ENCODE peak calls at places on chromosomes 12 and 14, in five cellular contexts. R is naive thymus-derived CD4-positive, alpha-beta T cell; N is aorta; T is uterus; G is hepatocyte. U is an unnamed sample.

GRCh38 chr12:4939418-4940023 is 29.8 kb downstream of the KCNA1 start:
- DNase-seq in R (no peak), N (no peak), T (no peak), G (no peak), U (no peak)

GRCh38 chr12:88453323-88453722 is 126.9 kb downstream of the KITLG start:
- DNase-seq in R (no peak), N (no peak), T (no peak), G (no peak), U (no peak)

GRCh38 chr12:31928246-31929139 is 30.7 kb upstream of the RESF1 start:
- DNase-seq in R (peak; percentile 47), N (no peak), T (no peak), G (no peak), U (no peak)

GRCh38 chr14:104107611-104108569 is 22.4 kb downstream of the ASPG start:
- DNase-seq in R (no peak), N (peak; percentile 37), T (peak; percentile 11), G (peak; percentile 68), U (no peak)

GRCh38 chr14:21108791-21109190 is 7.9 kb downstream of the TMEM253 start:
- DNase-seq in R (no peak), N (no peak), T (no peak), G (no peak), U (no peak)

GRCh38 chr14:93061380-93062012 is 54.2 kb downstream of the ITPK1 start:
- DNase-seq in R (no peak), N (no peak), T (no peak), G (no peak), U (no peak)

GRCh38 chr12:105278043-105278697 is 42.2 kb upstream of the APPL2 start:
- DNase-seq in R (no peak), N (no peak), T (no peak), G (peak; percentile 42), U (no peak)

GRCh38 chr12:6950401-6950801 is 755 bp upstream of the PTPN6 start:
- DNase-seq in R (no peak), N (peak; percentile 4), T (no peak), G (no peak), U (no peak)

GRCh38 chr14:65011559-65011958 is 24.9 kb downstream of the FNTB start:
- DNase-seq in R (no peak), N (no peak), T (no peak), G (no peak), U (no peak)

GRCh38 chr14:104984056-104984894 is 1.3 kb upstream of the CLBA1 start:
- DNase-seq in R (no peak), N (peak; percentile 40), T (no peak), G (peak; percentile 3), U (no peak)

GRCh38 chr14:36478782-36479181 is 41.2 kb downstream of the NKX2-1 start:
- DNase-seq in R (no peak), N (no peak), T (no peak), G (no peak), U (no peak)

GRCh38 chr14:64388533-64389243 is 535 bp downstream of the MTHFD1 start:
- DNase-seq in R (no peak), N (no peak), T (peak; percentile 42), G (peak; percentile 44), U (peak; percentile 60)

GRCh38 chr14:55582741-55583140 is 2.7 kb downstream of the KTN1 start:
- DNase-seq in R (no peak), N (no peak), T (no peak), G (no peak), U (no peak)

GRCh38 chr14:80491131-80491530 is 279.8 kb upstream of the DIO2 start:
- DNase-seq in R (no peak), N (peak; percentile 74), T (no peak), G (peak; percentile 40), U (no peak)

GRCh38 chr14:95265106-95266094 is 54.3 kb downstream of the CLMN start:
- DNase-seq in R (no peak), N (no peak), T (peak; percentile 31), G (peak; percentile 87), U (no peak)

GRCh38 chr12:19185262-19185929 is 55.9 kb downstream of the PLEKHA5 start:
- DNase-seq in R (no peak), N (no peak), T (no peak), G (no peak), U (no peak)

GRCh38 chr12:68119724-68120211 is 39.8 kb downstream of the IFNG start:
- DNase-seq in R (no peak), N (no peak), T (no peak), G (no peak), U (no peak)

GRCh38 chr12:45991289-45992249 is 1.2 kb upstream of the SCAF11 start:
- DNase-seq in R (peak; percentile 85), N (peak; percentile 86), T (peak; percentile 57), G (peak; percentile 82), U (peak; percentile 81)

GRCh38 chr14:105647784-105648608 is 121.6 kb downstream of the TMEM121 start:
- DNase-seq in R (no peak), N (no peak), T (no peak), G (no peak), U (no peak)

GRCh38 chr12:85794551-85794950 is 41.7 kb downstream of the RASSF9 start:
- DNase-seq in R (no peak), N (no peak), T (no peak), G (no peak), U (no peak)

GRCh38 chr14:88547386-88547780 is 7.4 kb downstream of the PTPN21 start:
- DNase-seq in R (no peak), N (no peak), T (no peak), G (no peak), U (no peak)

GRCh38 chr14:28254768-28255167 is 511.8 kb upstream of the FOXG1 start:
- DNase-seq in R (no peak), N (no peak), T (no peak), G (no peak), U (no peak)

GRCh38 chr14:51873221-51873893 is 12.9 kb downstream of the GNG2 start:
- DNase-seq in R (no peak), N (no peak), T (no peak), G (peak; percentile 58), U (no peak)

GRCh38 chr12:121038861-121039654 is at the start of gene OASL:
- DNase-seq in R (peak; percentile 39), N (peak; percentile 53), T (no peak), G (peak; percentile 2), U (no peak)

GRCh38 chr12:7019043-7019569 is 830 bp upstream of the LPCAT3 start:
- DNase-seq in R (no peak), N (no peak), T (no peak), G (no peak), U (no peak)

GRCh38 chr14:69037790-69038448 is 58.8 kb upstream of the ACTN1 start:
- DNase-seq in R (no peak), N (no peak), T (no peak), G (no peak), U (no peak)

GRCh38 chr12:69933115-69933552 is 108.1 kb downstream of the MYRFL start:
- DNase-seq in R (no peak), N (no peak), T (no peak), G (no peak), U (no peak)

GRCh38 chr12:10722905-10723866 is at the start of gene YBX3:
- DNase-seq in R (peak; percentile 3), N (peak; percentile 93), T (peak; percentile 89), G (peak; percentile 91), U (peak; percentile 91)

GRCh38 chr12:32084017-32084688 is 22.5 kb upstream of the BICD1 start:
- DNase-seq in R (no peak), N (no peak), T (no peak), G (no peak), U (no peak)

GRCh38 chr12:65449400-65449799 is 170.9 kb downstream of the MSRB3 start:
- DNase-seq in R (no peak), N (no peak), T (no peak), G (no peak), U (no peak)
- H3K4me1 ChIP-seq in R (no peaks in the 10 kb centered on the region), N (no peaks in the 10 kb centered on the region), T (no peaks in the 10 kb centered on the region), G (peaks cover 11% of the 10 kb centered on the region), U (no peaks in the 10 kb centered on the region)

DNA sequence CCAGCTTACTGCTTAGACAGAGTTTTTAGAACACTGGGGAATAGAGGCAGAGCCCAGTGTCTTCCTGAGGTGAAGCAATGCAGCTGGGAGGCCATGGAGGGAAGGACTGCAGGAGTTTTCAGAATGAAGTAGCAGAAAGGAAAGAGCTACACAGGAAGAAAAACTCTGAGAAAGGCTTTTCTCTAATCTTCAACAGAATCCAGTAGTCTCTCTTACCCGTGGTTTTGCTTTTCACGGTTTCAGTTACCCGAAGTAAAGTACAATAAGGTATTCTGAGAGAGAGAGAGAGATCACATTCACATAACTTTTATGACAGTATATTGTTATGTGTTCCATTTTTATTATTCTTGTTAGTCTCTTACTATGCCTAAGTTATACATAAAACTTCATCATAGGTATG is 761.6 kb downstream of the BCL11B start:
- DNase-seq in R (no peak), N (no peak), T (no peak), G (no peak), U (no peak)
- H3K4me1 ChIP-seq in R (peaks cover 9% of the 10 kb centered on the region), N (no peaks in the 10 kb centered on the region), T (no peaks in the 10 kb centered on the region), G (no peaks in the 10 kb centered on the region), U (no peaks in the 10 kb centered on the region)

GRCh38 chr12:63913929-63914328 is 69.4 kb downstream of the SRGAP1 start:
- DNase-seq in R (no peak), N (no peak), T (no peak), G (no peak), U (no peak)
- H3K4me1 ChIP-seq in R (no peaks in the 10 kb centered on the region), N (peaks cover 2% of the 10 kb centered on the region), T (peaks cover 18% of the 10 kb centered on the region), G (peaks cover 40% of the 10 kb centered on the region), U (no peaks in the 10 kb centered on the region)

GRCh38 chr12:132494294-132495164 is 4.6 kb downstream of the FBRSL1 start:
- DNase-seq in R (no peak), N (no peak), T (no peak), G (peak; percentile 57), U (no peak)
- H3K4me1 ChIP-seq in R (peaks cover 46% of the 10 kb centered on the region), N (peaks cover 2% of the 10 kb centered on the region), T (peaks cover 43% of the 10 kb centered on the region), G (peaks cover 52% of the 10 kb centered on the region), U (no peaks in the 10 kb centered on the region)

GRCh38 chr12:65613692-65614091 is 210.6 kb upstream of the HMGA2 start:
- DNase-seq in R (no peak), N (no peak), T (no peak), G (no peak), U (no peak)

GRCh38 chr12:65609359-65609771 is 214.9 kb upstream of the HMGA2 start:
- DNase-seq in R (no peak), N (no peak), T (no peak), G (no peak), U (no peak)

GRCh38 chr12:65614259-65614658 is 210.0 kb upstream of the HMGA2 start:
- DNase-seq in R (no peak), N (no peak), T (no peak), G (no peak), U (no peak)

GRCh38 chr12:65612440-65612839 is 211.8 kb upstream of the HMGA2 start:
- DNase-seq in R (no peak), N (no peak), T (no peak), G (no peak), U (no peak)

DNA sequence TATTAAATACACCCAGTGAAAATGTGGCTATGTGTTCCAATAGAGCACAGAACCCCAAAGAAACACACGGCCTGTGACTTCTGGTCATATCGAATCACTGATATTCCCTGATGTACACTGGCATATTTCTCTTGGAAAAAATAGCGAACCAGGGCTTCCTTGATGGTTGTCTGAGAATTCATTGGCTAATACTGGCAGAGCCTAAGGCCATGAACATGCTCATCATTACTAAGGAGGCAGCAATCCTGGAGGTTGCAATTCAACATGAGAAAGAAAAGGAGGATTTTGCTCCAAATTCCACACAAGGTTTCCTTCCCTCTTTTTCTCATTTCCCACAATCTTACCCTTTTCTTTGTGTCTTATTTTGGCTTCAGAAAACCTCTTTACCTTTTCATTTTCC is 212.9 kb upstream of the HMGA2 start:
- DNase-seq in R (no peak), N (no peak), T (no peak), G (no peak), U (no peak)
- H3K4me1 ChIP-seq in R (no peaks in the 10 kb centered on the region), N (no peaks in the 10 kb centered on the region), T (no peaks in the 10 kb centered on the region), G (no peaks in the 10 kb centered on the region), U (no peaks in the 10 kb centered on the region)

U was measured in right atrium auricular region.